ENCODE peak calls at places on chromosomes 12 and 14, in nine cellular contexts. P is right cardiac atrium; R is astrocyte; H is OCI-LY7; J is iPS DF 6.9; N is IMR-90; M is CD8-positive, alpha-beta memory T cell; G is pancreas; S is thoracic aorta. T is an unnamed sample. For H3K9me3 and H3K4me1, the result is how much of the 10 kb centered on the place peaks cover.

GRCh38 chr12:51678086-51678724 is 87.2 kb downstream of the SCN8A start:
- DNase-seq in P (no peak), R (peak), H (peak), J (peak), N (peak), M (no peak), G (no peak), S (no peak), T (no peak)

GRCh38 chr14:66045572-66046021 is 440.6 kb upstream of the CCDC196 start:
- DNase-seq in P (peak), R (peak), H (no peak), J (no peak), N (no peak), M (no peak), G (no peak), S (no peak), T (no peak)

GRCh38 chr12:37546206-37546605 is 770.4 kb upstream of the ALG10B start:
- DNase-seq in P (no peak), R (no peak), H (no peak), J (no peak), N (no peak), M (no peak), G (no peak), S (no peak), T (no peak)

GRCh38 chr12:78442454-78442801 is 422.1 kb upstream of the SYT1 start:
- DNase-seq in P (no peak), R (peak), H (no peak), J (no peak), N (peak), M (no peak), G (no peak), S (no peak), T (no peak)

GRCh38 chr12:102343361-102344121 is 136.8 kb downstream of the IGF1 start:
- DNase-seq in P (no peak), R (peak), H (no peak), J (no peak), N (peak), M (no peak), G (no peak), S (no peak), T (no peak)

GRCh38 chr12:133202493-133203343 is 21.4 kb downstream of the ZNF268 start:
- DNase-seq in P (no peak), R (peak), H (peak), J (no peak), N (no peak), M (no peak), G (no peak), S (no peak), T (no peak)

GRCh38 chr14:24260026-24260779 is 2.8 kb downstream of the TGM1 start:
- DNase-seq in P (no peak), R (no peak), H (no peak), J (no peak), N (no peak), M (no peak), G (peak), S (no peak), T (peak)

GRCh38 chr14:30177776-30178175 is 250.1 kb upstream of the PRKD1 start:
- DNase-seq in P (no peak), R (no peak), H (no peak), J (no peak), N (no peak), M (no peak), G (no peak), S (no peak), T (no peak)

GRCh38 chr14:95830386-95830785 is 46.2 kb upstream of the TUNAR start:
- DNase-seq in P (no peak), R (no peak), H (no peak), J (no peak), N (no peak), M (no peak), G (no peak), S (no peak), T (no peak)

GRCh38 chr14:49367696-49368095 is 218.5 kb downstream of the RPS29 start:
- DNase-seq in P (no peak), R (no peak), H (no peak), J (no peak), N (no peak), M (no peak), G (no peak), S (no peak), T (no peak)
- H3K27ac ChIP-seq in P (no peak), R (no peak), H (no peak), J (no peak), N (no peak), M (no peak), G (no peak), S (no peak), T (no peak)

GRCh38 chr12:34350092-34351041 is 328.1 kb downstream of the ALG10 start:
- DNase-seq in P (no peak), R (no peak), H (no peak), J (no peak), N (no peak), M (no peak), G (no peak), S (no peak), T (no peak)
- H3K9me3 ChIP-seq in P (under half), R (under half), H (under half), J (under half), N (under half), M (under half), G (under half), S (under half), T (half or more)

GRCh38 chr12:47271800-47272230 is 192.1 kb upstream of the AMIGO2 start:
- DNase-seq in P (no peak), R (no peak), H (no peak), J (no peak), N (no peak), M (no peak), G (no peak), S (no peak), T (no peak)

GRCh38 chr12:47273191-47273626 is 193.4 kb upstream of the AMIGO2 start:
- DNase-seq in P (no peak), R (no peak), H (no peak), J (no peak), N (no peak), M (no peak), G (no peak), S (no peak), T (no peak)

GRCh38 chr12:47274725-47275124 is 195.0 kb upstream of the AMIGO2 start:
- DNase-seq in P (no peak), R (no peak), H (peak), J (no peak), N (peak), M (no peak), G (no peak), S (no peak), T (no peak)

GRCh38 chr12:47270782-47271664 is 191.3 kb upstream of the AMIGO2 start:
- DNase-seq in P (no peak), R (peak), H (no peak), J (no peak), N (peak), M (no peak), G (no peak), S (no peak), T (no peak)

GRCh38 chr12:47272412-47273190 is 192.8 kb upstream of the AMIGO2 start:
- DNase-seq in P (no peak), R (no peak), H (no peak), J (no peak), N (no peak), M (no peak), G (no peak), S (no peak), T (no peak)
- H3K4me1 ChIP-seq in P (under half), R (half or more), H (half or more), J (under half), N (under half), M (half or more), G (under half), S (under half), T (half or more)

DNA sequence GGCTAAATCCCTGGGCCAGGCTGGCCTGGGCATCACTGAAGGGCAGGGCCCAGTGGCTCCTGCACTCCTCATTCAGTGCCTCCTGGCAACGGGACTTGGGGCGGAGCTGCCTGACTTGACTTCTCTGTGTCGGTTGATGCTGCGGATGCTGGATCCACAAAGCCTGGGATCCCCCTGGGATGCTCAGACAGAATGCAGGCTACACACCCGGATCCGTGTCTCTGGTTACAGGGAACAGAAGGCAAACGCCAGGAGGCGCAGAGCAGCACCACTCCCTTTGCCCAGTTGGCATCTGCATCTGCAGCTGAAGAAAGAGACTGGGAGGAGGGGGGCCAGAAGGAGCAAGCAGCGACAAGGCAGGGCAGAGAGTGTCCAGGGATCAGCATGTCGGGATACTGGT is 154.5 kb upstream of the FKBP4 start:
- DNase-seq in P (no peak), R (no peak), H (no peak), J (no peak), N (no peak), M (no peak), G (no peak), S (no peak), T (peak)
- H3K27ac ChIP-seq in P (peak), R (peak), H (no peak), J (no peak), N (peak), M (no peak), G (no peak), S (peak), T (no peak)

GRCh38 chr14:69266572-69267345 is 6.8 kb downstream of the GALNT16 start:
- DNase-seq in P (no peak), R (no peak), H (no peak), J (no peak), N (no peak), M (no peak), G (no peak), S (no peak), T (no peak)
- H3K9me3 ChIP-seq in P (under half), R (under half), H (under half), J (under half), N (under half), M (under half), G (under half), S (under half), T (under half)